ENCODE peak calls at places on chromosomes 16 and 17, in five cellular contexts. T is right atrium auricular region, I is A549, M is retinal pigment epithelial cell, H is PC-9. J is an unnamed sample.

GRCh38 chr17:34398990-34399389 is 36.0 kb upstream of the CCL1 start:
- DNase-seq in I (no peak), H (no peak), T (no peak), M (no peak), J (no peak)

GRCh38 chr16:85152414-85153030 is 40.2 kb upstream of the CIBAR2 start:
- DNase-seq in H (no peak), M (no peak), T (no peak), I (no peak), J (no peak)

GRCh38 chr16:85555549-85556455 is 57.3 kb upstream of the GSE1 start:
- DNase-seq in M (no peak), H (no peak), I (peak), T (no peak), J (no peak)

GRCh38 chr16:5882087-5882661 is 784.6 kb upstream of the EEF2KMT start:
- DNase-seq in T (no peak), H (no peak), I (no peak), M (no peak), J (no peak)

GRCh38 chr17:38559880-38560230 is 45.9 kb downstream of the SRCIN1 start:
- DNase-seq in T (no peak), H (no peak), M (no peak), I (no peak), J (no peak)

GRCh38 chr17:3485481-3486068 is 9.8 kb downstream of the ASPA start:
- DNase-seq in H (no peak), I (no peak), M (no peak), T (no peak), J (no peak)

GRCh38 chr17:30117548-30118155 is 1.0 kb downstream of the NSRP1 start:
- DNase-seq in H (no peak), I (no peak), T (no peak), M (no peak), J (no peak)

GRCh38 chr17:17516941-17517720 is 20.9 kb upstream of the RASD1 start:
- DNase-seq in T (no peak), I (no peak), H (no peak), M (no peak), J (no peak)

GRCh38 chr17:69947027-69947759 is 127.8 kb upstream of the KCNJ16 start:
- DNase-seq in H (no peak), I (no peak), M (no peak), T (no peak), J (peak)

GRCh38 chr17:80267391-80267790 is 6.7 kb downstream of the RNF213 start:
- DNase-seq in T (no peak), M (no peak), H (no peak), I (no peak), J (no peak)

GRCh38 chr17:77211681-77212080 is 70.9 kb downstream of the SEC14L1 start:
- DNase-seq in M (no peak), I (no peak), T (no peak), H (no peak), J (no peak)

GRCh38 chr17:38742431-38743308 is 5.5 kb downstream of the PCGF2 start:
- DNase-seq in H (no peak), M (no peak), T (peak), I (no peak), J (peak)

GRCh38 chr16:80594756-80595155 is 54.0 kb downstream of the DYNLRB2 start:
- DNase-seq in T (no peak), M (no peak), H (no peak), I (no peak), J (no peak)

GRCh38 chr17:14427914-14428639 is 127.2 kb downstream of the HS3ST3B1 start:
- DNase-seq in H (no peak), I (no peak), M (no peak), T (no peak), J (no peak)

GRCh38 chr17:79498854-79499253 is 112.0 kb downstream of the RBFOX3 start:
- DNase-seq in I (no peak), M (no peak), H (no peak), T (no peak), J (no peak)

GRCh38 chr17:41510251-41511065 is 5.0 kb upstream of the KRT13 start:
- DNase-seq in M (no peak), I (no peak), H (no peak), T (no peak), J (no peak)

GRCh38 chr17:30956764-30957374 is 14.0 kb upstream of the RNF135 start:
- DNase-seq in H (no peak), T (no peak), M (no peak), I (no peak), J (peak)

GRCh38 chr17:42284566-42284965 is 3.7 kb upstream of the STAT5A start:
- DNase-seq in H (no peak), M (no peak), I (no peak), T (peak), J (no peak)

GRCh38 chr16:56357765-56358322 is 67.5 kb downstream of the AMFR start:
- DNase-seq in M (no peak), I (no peak), H (no peak), T (peak), J (no peak)

GRCh38 chr17:38702900-38703741 is 2.0 kb upstream of the MLLT6 start:
- DNase-seq in T (no peak), I (no peak), H (no peak), M (no peak), J (no peak)

GRCh38 chr16:72362476-72362875 is 190.5 kb upstream of the PMFBP1 start:
- DNase-seq in M (no peak), T (no peak), H (no peak), I (no peak), J (no peak)

GRCh38 chr17:42979511-42980273 is at the start of gene PTGES3L:
- DNase-seq in H (peak), T (no peak), I (peak), M (no peak), J (no peak)

GRCh38 chr16:34801875-34802274 is 1342.5 kb downstream of the TP53TG3F start:
- DNase-seq in I (no peak), M (no peak), H (no peak), T (no peak), J (no peak)

GRCh38 chr17:83078378-83079339 is 750 bp upstream of the METRNL start:
- DNase-seq in M (no peak), H (peak), I (no peak), T (no peak), J (no peak)

GRCh38 chr17:59561042-59561441 is 4.4 kb upstream of the DHX40 start:
- DNase-seq in I (peak), M (no peak), H (peak), T (no peak), J (no peak)

GRCh38 chr16:19305443-19305842 is 19.9 kb downstream of the CLEC19A start:
- DNase-seq in I (no peak), H (no peak), T (no peak), M (no peak), J (no peak)

GRCh38 chr16:66306366-66307150 is 59.9 kb upstream of the CDH5 start:
- DNase-seq in T (no peak), M (no peak), H (no peak), I (no peak), J (no peak)

GRCh38 chr16:24138024-24138423 is 118.1 kb upstream of the CACNG3 start:
- DNase-seq in H (no peak), M (no peak), I (no peak), T (no peak), J (no peak)

GRCh38 chr17:42720996-42721583 is 23.8 kb downstream of the EZH1 start:
- DNase-seq in I (peak), H (peak), T (no peak), M (peak), J (peak)

GRCh38 chr17:62802531-62803205 is 5.4 kb downstream of the MARCHF10 start:
- DNase-seq in M (no peak), H (no peak), I (no peak), T (no peak), J (no peak)

GRCh38 chr16:16017812-16018211 is 68.4 kb downstream of the ABCC1 start:
- DNase-seq in M (no peak), T (no peak), I (no peak), H (no peak), J (no peak)

DNA sequence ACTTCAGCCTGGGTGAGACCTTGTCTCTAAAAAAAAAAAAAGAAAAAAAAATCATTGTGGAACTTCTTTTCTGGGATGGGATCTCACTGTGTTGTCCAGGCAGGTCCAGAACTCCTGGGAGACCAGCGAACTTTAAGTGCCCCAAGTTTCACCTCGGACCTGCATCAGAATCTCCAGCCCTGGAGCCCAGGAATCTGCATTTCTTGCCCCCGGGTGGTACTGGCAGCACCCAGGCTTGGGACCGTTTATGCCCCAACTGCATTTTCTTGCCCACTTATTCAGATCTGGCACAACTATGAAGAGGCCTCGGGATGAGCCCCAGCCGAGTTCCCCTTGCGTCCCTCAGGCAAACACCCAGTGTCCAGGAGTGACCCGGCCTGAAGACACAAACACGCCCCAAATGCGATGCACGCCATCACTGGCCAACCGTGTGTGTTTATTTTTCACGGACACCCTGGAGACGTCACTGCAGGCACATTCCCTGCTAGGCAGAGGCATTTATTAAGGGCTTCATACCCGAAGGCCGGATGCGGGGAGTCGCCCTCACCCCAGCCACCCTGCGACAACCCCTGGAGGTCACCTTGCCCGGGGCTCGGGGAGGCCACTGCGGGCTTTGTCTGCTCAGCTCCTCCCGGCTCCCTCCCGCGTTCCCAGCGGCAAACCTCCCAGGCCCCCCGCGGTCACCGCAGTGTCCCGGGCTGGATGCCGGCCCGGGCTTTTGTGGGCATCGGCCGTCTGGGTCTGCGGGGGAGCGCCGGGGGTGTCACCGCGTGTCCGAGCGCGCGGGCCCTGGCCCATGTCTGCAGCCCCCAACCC is 684 bp upstream of the SPIRE2 start:
- DNase-seq in T (peak), H (peak), M (no peak), I (peak), J (peak)
- H3K4me3 ChIP-seq in T (peak), H (peak), M (peak), I (peak), J (peak)

DNA sequence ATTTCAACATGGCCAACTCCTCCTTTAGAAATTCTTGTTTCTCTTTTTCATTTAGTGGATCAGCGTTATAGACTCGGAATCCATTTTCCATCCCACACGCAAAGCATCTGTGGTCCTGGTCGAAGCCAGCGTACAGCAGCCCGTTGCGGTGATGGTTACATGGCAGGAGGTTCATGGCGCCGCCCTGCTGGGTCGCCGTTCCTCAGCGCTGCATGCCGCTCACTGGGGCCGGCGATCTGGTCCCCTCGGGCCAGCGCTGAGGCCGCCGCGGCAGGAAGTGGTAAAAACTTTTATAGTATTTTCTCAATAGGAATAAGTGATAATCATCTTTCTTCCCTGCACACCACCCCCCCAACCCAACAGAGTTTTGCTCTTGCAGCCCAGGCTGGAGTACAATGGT is 29.9 kb upstream of the RHOT1 start:
- DNase-seq in H (no peak), I (no peak), T (no peak), M (no peak), J (no peak)
- TF ChIP-seq CTCF in H (no peak), I (no peak), T (no peak), M (no peak), J (no peak)

DNA sequence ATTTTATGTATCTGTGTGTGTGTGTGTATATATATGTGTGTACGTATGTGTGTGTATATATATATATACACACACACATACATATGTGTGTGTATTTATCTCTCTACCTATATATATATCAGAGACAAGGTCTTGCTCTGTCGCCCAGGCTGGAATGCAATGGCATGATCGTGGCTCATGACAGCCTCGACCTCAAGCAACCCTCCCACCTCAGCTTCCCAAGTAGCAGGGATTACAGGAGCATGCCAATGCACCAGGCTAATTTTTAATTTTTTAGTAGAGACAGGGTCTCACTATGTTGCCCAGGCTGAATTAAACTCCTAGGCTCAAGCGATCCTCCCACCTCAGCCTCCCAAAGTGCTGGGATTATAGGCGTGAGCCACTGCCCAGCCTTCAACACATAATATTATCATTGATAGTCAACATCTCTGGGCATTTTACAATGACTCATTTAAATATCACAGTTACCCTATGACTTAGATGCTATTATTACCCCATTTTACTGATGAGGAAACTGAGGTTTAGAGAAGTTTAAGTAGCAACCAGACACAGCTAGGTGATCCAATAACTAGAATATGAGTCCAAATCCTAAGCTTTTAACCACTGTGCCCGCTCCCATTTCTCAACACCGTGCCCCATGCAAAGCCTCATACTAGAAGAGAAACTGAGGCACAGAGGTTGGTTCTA is 24.3 kb downstream of the G6PC3 start:
- DNase-seq in T (no peak), H (no peak), M (no peak), I (no peak), J (no peak)
- H3K4me3 ChIP-seq in T (no peak), H (no peak), M (no peak), I (peak), J (no peak)

GRCh38 chr17:55764610-55765009 is 13.8 kb downstream of the PCTP start:
- DNase-seq in T (no peak), M (no peak), H (no peak), I (no peak), J (no peak)
- TF ChIP-seq CTCF in T (no peak), M (no peak), H (no peak), I (no peak), J (no peak)

J was measured in astrocyte of the cerebellum.